ENCODE peak calls at places on chromosomes 12 and 14, in eight cellular contexts. One of them, this sample, is unnamed.

GRCh38 chr12:114405449-114406271 is at the start of gene TBX5:
- DNase-seq in stimulated activated CD8-positive, alpha-beta memory T cell treated with anti-CD3 and anti-CD28 coated beads, Interleukin-15, amount 100 ng/mL, for 1 hour: no peak
- DNase-seq in effector CD4-positive, alpha-beta T cell: no peak
- DNase-seq in breast epithelium: no peak
- DNase-seq in activated CD4-positive, alpha-beta T cell treated with anti-CD3 and anti-CD28 coated beads, Interleukin-2, amount 10 ng/mL, durations not matched to agents 7 days and 5 days: no peak
- DNase-seq in cardiac fibroblast: peak; percentile 54
- DNase-seq in activated naive CD4-positive, alpha-beta T cell: no peak
- DNase-seq in KBM-7: no peak
- DNase-seq in this sample: no peak

GRCh38 chr12:119012179-119012578 is 30.8 kb downstream of the SRRM4 start:
- DNase-seq in cardiac fibroblast: no peak
- DNase-seq in activated naive CD4-positive, alpha-beta T cell: no peak
- DNase-seq in KBM-7: no peak
- DNase-seq in effector CD4-positive, alpha-beta T cell: no peak
- DNase-seq in breast epithelium: no peak
- DNase-seq in stimulated activated CD8-positive, alpha-beta memory T cell treated with anti-CD3 and anti-CD28 coated beads, Interleukin-15, amount 100 ng/mL, for 1 hour: no peak
- DNase-seq in activated CD4-positive, alpha-beta T cell treated with anti-CD3 and anti-CD28 coated beads, Interleukin-2, amount 10 ng/mL, durations not matched to agents 7 days and 5 days: no peak
- DNase-seq in this sample: no peak

GRCh38 chr12:124032265-124032886 is 59.4 kb downstream of the ZNF664 start:
- DNase-seq in activated CD4-positive, alpha-beta T cell treated with anti-CD3 and anti-CD28 coated beads, Interleukin-2, amount 10 ng/mL, durations not matched to agents 7 days and 5 days: peak; percentile 23
- DNase-seq in activated naive CD4-positive, alpha-beta T cell: no peak
- DNase-seq in cardiac fibroblast: peak; percentile 79
- DNase-seq in KBM-7: peak; percentile 78
- DNase-seq in stimulated activated CD8-positive, alpha-beta memory T cell treated with anti-CD3 and anti-CD28 coated beads, Interleukin-15, amount 100 ng/mL, for 1 hour: no peak
- DNase-seq in effector CD4-positive, alpha-beta T cell: no peak
- DNase-seq in breast epithelium: no peak
- DNase-seq in this sample: no peak

GRCh38 chr12:57342207-57342691 is 88.6 kb downstream of the R3HDM2 start:
- DNase-seq in activated CD4-positive, alpha-beta T cell treated with anti-CD3 and anti-CD28 coated beads, Interleukin-2, amount 10 ng/mL, durations not matched to agents 7 days and 5 days: no peak
- DNase-seq in breast epithelium: no peak
- DNase-seq in stimulated activated CD8-positive, alpha-beta memory T cell treated with anti-CD3 and anti-CD28 coated beads, Interleukin-15, amount 100 ng/mL, for 1 hour: no peak
- DNase-seq in activated naive CD4-positive, alpha-beta T cell: no peak
- DNase-seq in effector CD4-positive, alpha-beta T cell: no peak
- DNase-seq in cardiac fibroblast: peak; percentile 50
- DNase-seq in KBM-7: peak; percentile 19
- DNase-seq in this sample: no peak

GRCh38 chr12:31362115-31362758 is 36.3 kb upstream of the SINHCAF start:
- DNase-seq in KBM-7: peak; percentile 69
- DNase-seq in activated naive CD4-positive, alpha-beta T cell: no peak
- DNase-seq in breast epithelium: no peak
- DNase-seq in cardiac fibroblast: no peak
- DNase-seq in effector CD4-positive, alpha-beta T cell: no peak
- DNase-seq in activated CD4-positive, alpha-beta T cell treated with anti-CD3 and anti-CD28 coated beads, Interleukin-2, amount 10 ng/mL, durations not matched to agents 7 days and 5 days: peak; percentile 10
- DNase-seq in stimulated activated CD8-positive, alpha-beta memory T cell treated with anti-CD3 and anti-CD28 coated beads, Interleukin-15, amount 100 ng/mL, for 1 hour: no peak
- DNase-seq in this sample: no peak

GRCh38 chr12:29921307-29921706 is 137.6 kb upstream of the TMTC1 start:
- DNase-seq in KBM-7: no peak
- DNase-seq in effector CD4-positive, alpha-beta T cell: no peak
- DNase-seq in stimulated activated CD8-positive, alpha-beta memory T cell treated with anti-CD3 and anti-CD28 coated beads, Interleukin-15, amount 100 ng/mL, for 1 hour: no peak
- DNase-seq in activated naive CD4-positive, alpha-beta T cell: no peak
- DNase-seq in cardiac fibroblast: peak; percentile 60
- DNase-seq in activated CD4-positive, alpha-beta T cell treated with anti-CD3 and anti-CD28 coated beads, Interleukin-2, amount 10 ng/mL, durations not matched to agents 7 days and 5 days: no peak
- DNase-seq in breast epithelium: no peak
- DNase-seq in this sample: no peak

GRCh38 chr12:209246-209645 is 4.7 kb downstream of the SLC6A12 start:
- DNase-seq in activated naive CD4-positive, alpha-beta T cell: no peak
- DNase-seq in effector CD4-positive, alpha-beta T cell: no peak
- DNase-seq in stimulated activated CD8-positive, alpha-beta memory T cell treated with anti-CD3 and anti-CD28 coated beads, Interleukin-15, amount 100 ng/mL, for 1 hour: no peak
- DNase-seq in activated CD4-positive, alpha-beta T cell treated with anti-CD3 and anti-CD28 coated beads, Interleukin-2, amount 10 ng/mL, durations not matched to agents 7 days and 5 days: no peak
- DNase-seq in cardiac fibroblast: no peak
- DNase-seq in KBM-7: no peak
- DNase-seq in breast epithelium: no peak
- DNase-seq in this sample: no peak

GRCh38 chr12:49482095-49483051 is 56.5 kb upstream of the KCNH3 start:
- DNase-seq in cardiac fibroblast: peak; percentile 39
- DNase-seq in effector CD4-positive, alpha-beta T cell: no peak
- DNase-seq in KBM-7: no peak
- DNase-seq in activated naive CD4-positive, alpha-beta T cell: no peak
- DNase-seq in stimulated activated CD8-positive, alpha-beta memory T cell treated with anti-CD3 and anti-CD28 coated beads, Interleukin-15, amount 100 ng/mL, for 1 hour: no peak
- DNase-seq in breast epithelium: no peak
- DNase-seq in activated CD4-positive, alpha-beta T cell treated with anti-CD3 and anti-CD28 coated beads, Interleukin-2, amount 10 ng/mL, durations not matched to agents 7 days and 5 days: no peak
- DNase-seq in this sample: no peak

GRCh38 chr12:830111-830867 is 77.9 kb downstream of the WNK1 start:
- DNase-seq in cardiac fibroblast: no peak
- DNase-seq in breast epithelium: no peak
- DNase-seq in stimulated activated CD8-positive, alpha-beta memory T cell treated with anti-CD3 and anti-CD28 coated beads, Interleukin-15, amount 100 ng/mL, for 1 hour: no peak
- DNase-seq in KBM-7: no peak
- DNase-seq in activated CD4-positive, alpha-beta T cell treated with anti-CD3 and anti-CD28 coated beads, Interleukin-2, amount 10 ng/mL, durations not matched to agents 7 days and 5 days: no peak
- DNase-seq in effector CD4-positive, alpha-beta T cell: no peak
- DNase-seq in activated naive CD4-positive, alpha-beta T cell: no peak
- DNase-seq in this sample: no peak

GRCh38 chr12:49296836-49297694 is 2.1 kb downstream of the PRPH start:
- DNase-seq in cardiac fibroblast: no peak
- DNase-seq in stimulated activated CD8-positive, alpha-beta memory T cell treated with anti-CD3 and anti-CD28 coated beads, Interleukin-15, amount 100 ng/mL, for 1 hour: no peak
- DNase-seq in effector CD4-positive, alpha-beta T cell: no peak
- DNase-seq in activated CD4-positive, alpha-beta T cell treated with anti-CD3 and anti-CD28 coated beads, Interleukin-2, amount 10 ng/mL, durations not matched to agents 7 days and 5 days: peak; percentile 31
- DNase-seq in activated naive CD4-positive, alpha-beta T cell: no peak
- DNase-seq in breast epithelium: no peak
- DNase-seq in KBM-7: peak; percentile 70
- DNase-seq in this sample: peak; percentile 22

GRCh38 chr14:102015045-102015685 is 50.8 kb downstream of the DYNC1H1 start:
- DNase-seq in cardiac fibroblast: peak; percentile 37
- DNase-seq in activated CD4-positive, alpha-beta T cell treated with anti-CD3 and anti-CD28 coated beads, Interleukin-2, amount 10 ng/mL, durations not matched to agents 7 days and 5 days: no peak
- DNase-seq in stimulated activated CD8-positive, alpha-beta memory T cell treated with anti-CD3 and anti-CD28 coated beads, Interleukin-15, amount 100 ng/mL, for 1 hour: no peak
- DNase-seq in KBM-7: no peak
- DNase-seq in activated naive CD4-positive, alpha-beta T cell: no peak
- DNase-seq in effector CD4-positive, alpha-beta T cell: no peak
- DNase-seq in breast epithelium: no peak
- DNase-seq in this sample: no peak

GRCh38 chr14:99552572-99553216 is 51.3 kb downstream of the CCDC85C start:
- DNase-seq in activated naive CD4-positive, alpha-beta T cell: no peak
- DNase-seq in effector CD4-positive, alpha-beta T cell: no peak
- DNase-seq in activated CD4-positive, alpha-beta T cell treated with anti-CD3 and anti-CD28 coated beads, Interleukin-2, amount 10 ng/mL, durations not matched to agents 7 days and 5 days: no peak
- DNase-seq in stimulated activated CD8-positive, alpha-beta memory T cell treated with anti-CD3 and anti-CD28 coated beads, Interleukin-15, amount 100 ng/mL, for 1 hour: no peak
- DNase-seq in KBM-7: no peak
- DNase-seq in cardiac fibroblast: no peak
- DNase-seq in breast epithelium: no peak
- DNase-seq in this sample: no peak

GRCh38 chr14:73467377-73467776 is 9.0 kb upstream of the NUMB start:
- DNase-seq in cardiac fibroblast: peak; percentile 74
- DNase-seq in activated CD4-positive, alpha-beta T cell treated with anti-CD3 and anti-CD28 coated beads, Interleukin-2, amount 10 ng/mL, durations not matched to agents 7 days and 5 days: no peak
- DNase-seq in effector CD4-positive, alpha-beta T cell: no peak
- DNase-seq in stimulated activated CD8-positive, alpha-beta memory T cell treated with anti-CD3 and anti-CD28 coated beads, Interleukin-15, amount 100 ng/mL, for 1 hour: no peak
- DNase-seq in activated naive CD4-positive, alpha-beta T cell: no peak
- DNase-seq in breast epithelium: no peak
- DNase-seq in KBM-7: no peak
- DNase-seq in this sample: peak; percentile 33